ENCODE peak calls at places on chromosomes 7 and 10, in ten cellular contexts. G is mucosa of descending colon, S is GM23248, M is cardiac muscle cell, Z is brain microvascular endothelial cell, O is lower lobe of right lung, P is OCI-LY7, T is hepatocyte, E is WERI-Rb-1, R is psoas muscle. Y is an unnamed sample. For H3K36me3, the result is how much of the 10 kb centered on the place peaks cover.

GRCh38 chr7:1567893-1568292 is 1.9 kb downstream of the PSMG3 start:
- DNase-seq in G (no peak), S (peak), M (no peak), Z (peak), O (no peak), P (no peak), T (peak), E (no peak), R (no peak), Y (peak)

GRCh38 chr10:86035791-86036543 is 330.6 kb downstream of the GRID1 start:
- DNase-seq in G (no peak), S (no peak), M (no peak), Z (no peak), O (no peak), P (no peak), T (no peak), E (no peak), R (peak), Y (no peak)

GRCh38 chr7:79979437-79979836 is 155.2 kb upstream of the GNAI1 start:
- DNase-seq in G (no peak), S (peak), M (no peak), Z (peak), O (no peak), P (no peak), T (no peak), E (no peak), R (no peak), Y (no peak)

GRCh38 chr7:146054909-146055308 is 61.7 kb upstream of the CNTNAP2 start:
- DNase-seq in G (no peak), S (no peak), M (no peak), Z (no peak), O (no peak), P (peak), T (no peak), E (no peak), R (no peak), Y (no peak)

GRCh38 chr10:26824015-26824690 is 36.6 kb downstream of the ABI1 start:
- DNase-seq in G (no peak), S (no peak), M (no peak), Z (no peak), O (no peak), P (no peak), T (no peak), E (no peak), R (no peak), Y (no peak)

GRCh38 chr10:71547841-71548493 is 151.2 kb downstream of the CDH23 start:
- DNase-seq in G (peak), S (no peak), M (peak), Z (peak), O (peak), P (no peak), T (peak), E (peak), R (peak), Y (no peak)

GRCh38 chr7:20219062-20219445 is 1.9 kb upstream of the MACC1 start:
- DNase-seq in G (no peak), S (no peak), M (no peak), Z (no peak), O (no peak), P (no peak), T (no peak), E (no peak), R (no peak), Y (no peak)

GRCh38 chr10:63240807-63241206 is 107.7 kb downstream of the NRBF2 start:
- DNase-seq in G (no peak), S (no peak), M (no peak), Z (no peak), O (no peak), P (no peak), T (no peak), E (no peak), R (no peak), Y (no peak)

GRCh38 chr10:129743738-129744133 is 220.3 kb downstream of the EBF3 start:
- DNase-seq in G (no peak), S (no peak), M (no peak), Z (no peak), O (no peak), P (no peak), T (no peak), E (no peak), R (no peak), Y (no peak)

GRCh38 chr10:70462349-70462984 is 16.1 kb upstream of the PALD1 start:
- DNase-seq in G (no peak), S (peak), M (no peak), Z (no peak), O (peak), P (no peak), T (no peak), E (no peak), R (peak), Y (no peak)

GRCh38 chr7:16051561-16052280 is 365.2 kb upstream of the MEOX2 start:
- DNase-seq in G (no peak), S (peak), M (no peak), Z (peak), O (no peak), P (no peak), T (no peak), E (no peak), R (no peak), Y (no peak)

GRCh38 chr7:64807731-64808365 is 13.6 kb downstream of the ZNF138 start:
- DNase-seq in G (no peak), S (no peak), M (no peak), Z (no peak), O (no peak), P (no peak), T (no peak), E (no peak), R (no peak), Y (no peak)
- H3K36me3 ChIP-seq in G (under half), S (under half), M (under half), Z (under half), O (under half), P (half or more), T (under half), E (under half), R (under half), Y (under half)

DNA sequence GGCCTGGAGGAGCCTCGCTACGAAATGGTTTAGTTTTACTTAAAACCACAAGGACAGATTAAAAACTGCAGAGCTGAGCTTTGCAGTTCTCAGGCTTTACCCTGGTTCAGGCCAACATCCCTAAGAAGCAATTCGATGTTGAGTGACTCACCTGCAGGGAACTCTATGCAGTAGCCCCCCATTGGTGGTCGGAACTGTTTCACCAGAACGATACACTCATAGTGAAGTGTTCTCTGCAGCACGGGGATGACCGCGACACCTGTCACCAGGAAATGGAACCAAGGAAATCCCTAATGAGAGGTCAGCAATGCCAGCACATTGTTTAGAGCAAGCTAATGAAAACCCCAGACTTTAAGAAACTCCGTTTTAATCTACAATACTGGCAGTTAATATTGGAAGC is 18.0 kb downstream of the NUDT5 start:
- DNase-seq in G (no peak), S (peak), M (no peak), Z (no peak), O (no peak), P (no peak), T (no peak), E (no peak), R (no peak), Y (peak)
- H3K36me3 ChIP-seq in G (under half), S (under half), M (under half), Z (under half), O (half or more), P (half or more), T (under half), E (under half), R (under half), Y (under half)

DNA sequence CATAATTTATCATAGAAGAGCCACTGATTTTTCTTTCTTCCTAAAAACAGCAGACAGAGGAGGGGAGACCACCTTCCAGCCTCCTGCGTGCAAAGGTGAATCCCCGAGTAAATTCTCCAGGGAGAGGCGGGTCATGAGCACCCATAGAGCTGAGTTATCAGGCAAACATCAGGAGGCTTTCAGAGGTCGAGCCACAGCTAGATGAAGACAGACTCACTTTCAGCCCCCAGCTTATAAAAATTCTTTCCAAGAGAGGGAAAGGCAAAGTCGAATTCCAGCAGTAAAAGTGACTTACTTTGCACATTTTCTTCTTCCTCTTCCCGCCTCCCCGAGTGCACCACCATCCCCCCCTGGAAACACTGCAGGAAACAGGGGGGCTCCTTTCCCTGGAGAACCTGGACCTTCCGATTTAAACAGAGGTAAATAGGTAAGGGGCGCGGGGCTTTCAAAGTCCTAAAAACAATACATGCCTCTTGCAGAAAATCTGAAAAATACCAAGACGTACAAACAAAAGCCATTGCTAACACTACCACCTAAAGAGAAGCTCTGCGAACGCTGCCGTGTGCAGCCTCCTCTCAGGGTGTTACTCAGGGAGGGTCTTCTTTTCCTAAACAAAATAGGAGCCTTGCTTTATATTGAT is 163.8 kb downstream of the SVIL start:
- DNase-seq in G (no peak), S (no peak), M (no peak), Z (peak), O (no peak), P (no peak), T (peak), E (no peak), R (no peak), Y (no peak)
- H3K36me3 ChIP-seq in G (under half), S (under half), M (half or more), Z (half or more), O (half or more), P (under half), T (under half), E (under half), R (under half), Y (under half)

DNA sequence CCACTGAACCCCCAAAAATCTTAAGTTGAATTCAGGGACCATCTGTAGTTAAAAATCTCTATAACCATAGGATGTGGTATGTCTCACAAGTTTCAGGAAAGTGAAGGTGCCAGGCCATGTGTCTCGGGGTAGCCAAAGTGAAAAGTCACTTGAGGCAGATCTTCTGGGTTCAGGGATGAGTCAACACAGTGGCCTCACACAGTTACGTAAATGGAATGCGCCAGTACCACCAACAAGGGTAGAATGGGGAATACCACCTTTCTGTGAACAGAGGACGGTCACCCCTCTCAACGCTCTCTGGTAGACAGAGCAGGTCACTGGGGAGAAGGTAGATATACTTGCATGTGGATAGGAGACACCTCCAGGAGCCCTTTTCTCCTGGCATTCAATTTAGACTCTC is 71.4 kb downstream of the ELMO1 start:
- DNase-seq in G (no peak), S (no peak), M (no peak), Z (no peak), O (no peak), P (no peak), T (no peak), E (no peak), R (no peak), Y (no peak)
- H3K36me3 ChIP-seq in G (under half), S (under half), M (under half), Z (under half), O (under half), P (under half), T (under half), E (under half), R (under half), Y (under half)

DNA sequence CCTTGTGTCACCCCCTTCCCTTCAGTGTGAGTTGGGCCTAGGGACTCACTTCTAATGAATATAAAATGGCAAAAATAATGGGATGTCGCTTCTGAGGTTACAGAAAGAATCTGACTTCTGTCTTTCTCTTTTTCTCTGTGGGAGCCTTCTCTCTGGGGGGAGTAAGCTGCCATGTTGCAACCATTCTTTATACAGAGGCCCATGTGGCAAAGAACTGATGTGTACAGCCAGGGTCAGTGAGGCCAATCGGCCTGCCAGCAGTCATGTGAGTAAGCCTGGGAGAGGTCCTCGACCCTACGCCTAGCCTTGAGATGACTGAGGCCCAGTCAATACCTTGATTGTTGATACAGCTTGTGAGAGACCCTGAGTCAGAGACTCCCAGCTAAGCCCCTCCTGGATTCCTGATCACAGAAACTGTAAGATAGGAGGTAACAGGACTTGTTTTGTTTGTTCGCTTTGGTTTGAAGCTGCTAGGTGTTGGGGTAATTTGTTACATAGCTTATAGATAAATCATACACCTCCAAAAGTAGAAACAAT is 1.7 kb downstream of the TCAF1 start:
- DNase-seq in G (no peak), S (peak), M (no peak), Z (peak), O (no peak), P (no peak), T (peak), E (no peak), R (peak), Y (no peak)
- H3K36me3 ChIP-seq in G (under half), S (under half), M (under half), Z (under half), O (under half), P (under half), T (under half), E (under half), R (under half), Y (under half)

DNA sequence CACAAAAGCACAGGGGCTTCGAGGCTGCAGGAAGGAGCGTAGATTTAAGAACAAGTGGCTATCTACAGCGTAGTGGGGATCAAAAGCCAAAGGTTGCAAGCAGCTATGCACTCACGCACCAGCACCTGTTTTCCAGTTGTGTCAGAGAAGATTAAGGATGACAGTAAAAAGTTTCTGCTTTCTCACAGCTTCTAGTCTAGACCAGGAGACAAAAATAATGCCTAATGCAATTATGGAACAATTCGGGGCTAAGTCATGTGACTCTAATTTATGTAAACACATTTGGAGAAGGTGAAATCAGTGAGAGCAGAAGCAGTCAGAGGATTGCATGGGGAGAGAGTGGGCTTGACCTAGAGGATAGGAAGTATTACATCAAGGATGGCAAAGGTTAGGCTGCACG is 48.0 kb upstream of the GPAM start:
- DNase-seq in G (no peak), S (no peak), M (no peak), Z (no peak), O (no peak), P (no peak), T (no peak), E (no peak), R (no peak), Y (no peak)
- H3K36me3 ChIP-seq in G (under half), S (under half), M (under half), Z (under half), O (under half), P (under half), T (under half), E (under half), R (under half), Y (under half)

GRCh38 chr7:155305251-155305904 is 7.7 kb downstream of the INSIG1 start:
- DNase-seq in G (no peak), S (no peak), M (no peak), Z (no peak), O (no peak), P (no peak), T (no peak), E (no peak), R (no peak), Y (no peak)
- H3K36me3 ChIP-seq in G (under half), S (under half), M (under half), Z (half or more), O (half or more), P (half or more), T (under half), E (half or more), R (under half), Y (under half)

Y was measured in kidney epithelial cell.